ENCODE peak calls at places on chromosomes 12 and 14, in seven cellular contexts. N is stimulated activated CD8-positive, alpha-beta memory T cell treated with anti-CD3 and anti-CD28 coated beads, Interleukin-2, amount 100 ng/mL, for 1 hour; U is hepatic stellate cell; D is aorta; T is NCI-H2029 treated with DMSO at 0.1 percent for 48 hours; Z is activated naive CD4-positive, alpha-beta T cell treated with Interleukin-2 at 50 U/mL for 16 hours; W is M059J. F is an unnamed sample.

GRCh38 chr14:56858422-56858821 is 48.1 kb upstream of the OTX2 start:
- DNase-seq in N (no peak), D (no peak), Z (no peak), T (no peak), W (no peak), U (no peak), F (no peak)

GRCh38 chr14:67492538-67492937 is 4.0 kb upstream of the TMEM229B start:
- DNase-seq in D (no peak), Z (no peak), W (no peak), T (no peak), N (no peak), U (no peak), F (no peak)

GRCh38 chr12:62581288-62582064 is 114.8 kb downstream of the MON2 start:
- DNase-seq in N (no peak), D (no peak), T (peak), W (peak), U (peak), Z (no peak), F (no peak)

GRCh38 chr12:112107728-112108447 is 695 bp downstream of the NAA25 start:
- DNase-seq in T (no peak), Z (peak), W (no peak), U (no peak), N (no peak), D (no peak), F (peak)

GRCh38 chr14:21039585-21040369 is 2.4 kb upstream of the RNASE7 start:
- DNase-seq in W (peak), Z (no peak), T (no peak), U (peak), D (peak), N (no peak), F (no peak)

GRCh38 chr12:21276826-21277225 is 57.9 kb downstream of the SLCO1A2 start:
- DNase-seq in N (no peak), T (no peak), D (peak), Z (no peak), U (no peak), W (peak), F (peak)

GRCh38 chr12:4717806-4718205 is 2.4 kb upstream of the GALNT8 start:
- DNase-seq in Z (no peak), D (no peak), N (no peak), W (no peak), T (no peak), U (no peak), F (no peak)

GRCh38 chr12:67546718-67547117 is 101.8 kb upstream of the DYRK2 start:
- DNase-seq in N (no peak), D (no peak), Z (no peak), T (no peak), U (no peak), W (no peak), F (no peak)

GRCh38 chr14:55102141-55102547 is 26.9 kb upstream of the LGALS3 start:
- DNase-seq in T (peak), D (peak), Z (peak), U (peak), W (peak), N (no peak), F (peak)

GRCh38 chr12:128823216-128823915 is 392 bp downstream of the SLC15A4 start:
- DNase-seq in D (no peak), T (peak), N (no peak), W (no peak), U (no peak), Z (no peak), F (peak)

GRCh38 chr12:57240926-57241555 is 9.9 kb downstream of the STAC3 start:
- DNase-seq in U (peak), Z (peak), N (no peak), T (no peak), D (no peak), W (no peak), F (no peak)

GRCh38 chr12:119182701-119183493 is 4.2 kb downstream of the HSPB8 start:
- DNase-seq in D (no peak), W (no peak), N (no peak), U (peak), Z (no peak), T (no peak), F (no peak)

GRCh38 chr12:127125607-127126259 is 1141.2 kb upstream of the TMEM132C start:
- DNase-seq in T (no peak), U (peak), W (peak), Z (peak), N (no peak), D (no peak), F (no peak)

GRCh38 chr14:63701614-63702291 is 26.1 kb downstream of the SGPP1 start:
- DNase-seq in N (no peak), W (no peak), Z (no peak), T (no peak), D (no peak), U (no peak), F (no peak)

GRCh38 chr12:124523071-124523470 is 44.3 kb downstream of the NCOR2 start:
- DNase-seq in T (no peak), N (no peak), Z (no peak), U (no peak), D (no peak), W (peak), F (no peak)

GRCh38 chr14:75861161-75861621 is 120.6 kb downstream of the TGFB3 start:
- DNase-seq in T (no peak), N (no peak), D (no peak), U (peak), W (peak), Z (no peak), F (no peak)

GRCh38 chr14:95521001-95521400 is 4.6 kb upstream of the SYNE3 start:
- DNase-seq in T (no peak), D (no peak), U (no peak), Z (no peak), W (no peak), N (no peak), F (no peak)

GRCh38 chr14:63155511-63156189 is 48.6 kb upstream of the RHOJ start:
- DNase-seq in Z (no peak), D (no peak), T (no peak), W (peak), U (peak), N (no peak), F (no peak)